ENCODE peak calls at places on chromosomes 6 and 20, in seven cellular contexts. One of them, this sample, is unnamed.

GRCh38 chr6:42936398-42936797 is 7.1 kb downstream of the CNPY3 start:
- DNase-seq in uterus: no peak
- DNase-seq in SK-N-SH: no peak
- DNase-seq in OCI-LY7: no peak
- DNase-seq in endothelial cell: no peak
- DNase-seq in A549: no peak
- DNase-seq in NB4: no peak
- DNase-seq in this sample: no peak

GRCh38 chr6:52995913-52996685 is 1.0 kb upstream of the GSTA4 start:
- DNase-seq in uterus: peak
- DNase-seq in SK-N-SH: peak
- DNase-seq in OCI-LY7: peak
- DNase-seq in endothelial cell: peak
- DNase-seq in A549: peak
- DNase-seq in NB4: peak
- DNase-seq in this sample: peak

GRCh38 chr20:3670511-3670910 is 7.3 kb upstream of the GFRA4 start:
- DNase-seq in uterus: no peak
- DNase-seq in SK-N-SH: peak
- DNase-seq in OCI-LY7: no peak
- DNase-seq in endothelial cell: no peak
- DNase-seq in A549: no peak
- DNase-seq in NB4: peak
- DNase-seq in this sample: no peak

GRCh38 chr6:166636191-166636938 is 9.3 kb upstream of the RPS6KA2 start:
- DNase-seq in uterus: no peak
- DNase-seq in SK-N-SH: no peak
- DNase-seq in OCI-LY7: no peak
- DNase-seq in endothelial cell: no peak
- DNase-seq in A549: no peak
- DNase-seq in NB4: no peak
- DNase-seq in this sample: no peak

GRCh38 chr6:108689279-108690161 is 128.8 kb downstream of the FOXO3 start:
- DNase-seq in uterus: peak
- DNase-seq in SK-N-SH: no peak
- DNase-seq in OCI-LY7: no peak
- DNase-seq in endothelial cell: no peak
- DNase-seq in A549: no peak
- DNase-seq in NB4: peak
- DNase-seq in this sample: no peak

GRCh38 chr6:39294133-39294532 is 20.1 kb downstream of the KCNK17 start:
- DNase-seq in uterus: no peak
- DNase-seq in SK-N-SH: no peak
- DNase-seq in OCI-LY7: no peak
- DNase-seq in endothelial cell: no peak
- DNase-seq in A549: no peak
- DNase-seq in NB4: no peak
- DNase-seq in this sample: no peak

GRCh38 chr6:18293192-18293904 is 29.0 kb upstream of the DEK start:
- DNase-seq in uterus: no peak
- DNase-seq in SK-N-SH: no peak
- DNase-seq in OCI-LY7: no peak
- DNase-seq in endothelial cell: no peak
- DNase-seq in A549: no peak
- DNase-seq in NB4: peak
- DNase-seq in this sample: no peak

GRCh38 chr6:108589244-108589730 is 28.6 kb downstream of the FOXO3 start:
- DNase-seq in uterus: peak
- DNase-seq in SK-N-SH: peak
- DNase-seq in OCI-LY7: peak
- DNase-seq in endothelial cell: peak
- DNase-seq in A549: peak
- DNase-seq in NB4: peak
- DNase-seq in this sample: peak

GRCh38 chr6:39983193-39983592 is 48.9 kb upstream of the MOCS1 start:
- DNase-seq in uterus: no peak
- DNase-seq in SK-N-SH: no peak
- DNase-seq in OCI-LY7: no peak
- DNase-seq in endothelial cell: no peak
- DNase-seq in A549: no peak
- DNase-seq in NB4: no peak
- DNase-seq in this sample: no peak

GRCh38 chr6:87828044-87828443 is 126.0 kb upstream of the AKIRIN2 start:
- DNase-seq in uterus: no peak
- DNase-seq in SK-N-SH: no peak
- DNase-seq in OCI-LY7: peak
- DNase-seq in endothelial cell: no peak
- DNase-seq in A549: no peak
- DNase-seq in NB4: no peak
- DNase-seq in this sample: no peak

GRCh38 chr6:40725390-40725789 is 138.2 kb upstream of the LRFN2 start:
- DNase-seq in uterus: no peak
- DNase-seq in SK-N-SH: no peak
- DNase-seq in OCI-LY7: no peak
- DNase-seq in endothelial cell: no peak
- DNase-seq in A549: no peak
- DNase-seq in NB4: no peak
- DNase-seq in this sample: no peak

GRCh38 chr20:64131406-64131805 is 24.0 kb upstream of the NPBWR2 start:
- DNase-seq in uterus: no peak
- DNase-seq in SK-N-SH: peak
- DNase-seq in OCI-LY7: no peak
- DNase-seq in endothelial cell: no peak
- DNase-seq in A549: peak
- DNase-seq in NB4: peak
- DNase-seq in this sample: no peak

GRCh38 chr6:1383729-1384548 is 5.4 kb upstream of the FOXF2 start:
- DNase-seq in uterus: no peak
- DNase-seq in SK-N-SH: no peak
- DNase-seq in OCI-LY7: no peak
- DNase-seq in endothelial cell: peak
- DNase-seq in A549: no peak
- DNase-seq in NB4: no peak
- DNase-seq in this sample: no peak

GRCh38 chr6:79170915-79171314 is 63.6 kb downstream of the HMGN3 start:
- DNase-seq in uterus: no peak
- DNase-seq in SK-N-SH: no peak
- DNase-seq in OCI-LY7: no peak
- DNase-seq in endothelial cell: no peak
- DNase-seq in A549: no peak
- DNase-seq in NB4: no peak
- DNase-seq in this sample: no peak

GRCh38 chr20:10369723-10370090 is 64.3 kb downstream of the MKKS start:
- DNase-seq in uterus: no peak
- DNase-seq in SK-N-SH: no peak
- DNase-seq in OCI-LY7: no peak
- DNase-seq in endothelial cell: no peak
- DNase-seq in A549: peak
- DNase-seq in NB4: no peak
- DNase-seq in this sample: no peak

GRCh38 chr20:25632940-25633790 is 9.4 kb upstream of the NANP start:
- DNase-seq in uterus: no peak
- DNase-seq in SK-N-SH: no peak
- DNase-seq in OCI-LY7: no peak
- DNase-seq in endothelial cell: no peak
- DNase-seq in A549: no peak
- DNase-seq in NB4: no peak
- DNase-seq in this sample: no peak

GRCh38 chr6:144158133-144158532 is 7.8 kb downstream of the STX11 start:
- DNase-seq in uterus: peak
- DNase-seq in SK-N-SH: no peak
- DNase-seq in OCI-LY7: no peak
- DNase-seq in endothelial cell: no peak
- DNase-seq in A549: no peak
- DNase-seq in NB4: no peak
- DNase-seq in this sample: no peak

GRCh38 chr20:20864346-20865096 is 152.1 kb upstream of the RALGAPA2 start:
- DNase-seq in uterus: no peak
- DNase-seq in SK-N-SH: no peak
- DNase-seq in OCI-LY7: no peak
- DNase-seq in endothelial cell: no peak
- DNase-seq in A549: peak
- DNase-seq in NB4: peak
- DNase-seq in this sample: no peak
- TF ChIP-seq CTCF in uterus: no peak
- TF ChIP-seq CTCF in SK-N-SH: peak
- TF ChIP-seq CTCF in OCI-LY7: peak
- TF ChIP-seq CTCF in endothelial cell: no peak
- TF ChIP-seq CTCF in A549: peak
- TF ChIP-seq CTCF in NB4: peak
- TF ChIP-seq CTCF in this sample: peak

DNA sequence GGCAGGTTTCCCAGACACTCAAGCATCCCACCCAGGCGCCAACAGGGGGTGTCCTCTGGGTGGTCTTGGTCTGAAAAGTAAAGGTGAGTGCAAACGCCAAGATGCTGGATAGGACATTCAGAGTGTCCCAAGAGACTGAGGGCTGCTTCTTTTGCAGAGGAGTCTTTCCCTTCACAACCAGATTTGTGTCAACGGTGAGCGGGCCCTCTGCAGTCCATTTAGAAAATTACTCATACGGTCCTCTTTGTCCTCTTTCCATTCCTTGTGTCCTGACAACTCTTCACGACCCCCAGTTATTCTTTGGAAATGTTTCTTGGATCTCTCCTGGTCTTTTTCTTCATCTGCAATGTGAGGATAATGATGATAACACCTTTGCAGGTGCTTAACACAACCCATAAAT is 257.8 kb downstream of the CDC5L start:
- DNase-seq in uterus: no peak
- DNase-seq in SK-N-SH: no peak
- DNase-seq in OCI-LY7: no peak
- DNase-seq in endothelial cell: no peak
- DNase-seq in A549: no peak
- DNase-seq in NB4: peak
- DNase-seq in this sample: no peak
- TF ChIP-seq CTCF in uterus: no peak
- TF ChIP-seq CTCF in SK-N-SH: no peak
- TF ChIP-seq CTCF in OCI-LY7: no peak
- TF ChIP-seq CTCF in endothelial cell: no peak
- TF ChIP-seq CTCF in A549: no peak
- TF ChIP-seq CTCF in NB4: no peak
- TF ChIP-seq CTCF in this sample: peak

DNA sequence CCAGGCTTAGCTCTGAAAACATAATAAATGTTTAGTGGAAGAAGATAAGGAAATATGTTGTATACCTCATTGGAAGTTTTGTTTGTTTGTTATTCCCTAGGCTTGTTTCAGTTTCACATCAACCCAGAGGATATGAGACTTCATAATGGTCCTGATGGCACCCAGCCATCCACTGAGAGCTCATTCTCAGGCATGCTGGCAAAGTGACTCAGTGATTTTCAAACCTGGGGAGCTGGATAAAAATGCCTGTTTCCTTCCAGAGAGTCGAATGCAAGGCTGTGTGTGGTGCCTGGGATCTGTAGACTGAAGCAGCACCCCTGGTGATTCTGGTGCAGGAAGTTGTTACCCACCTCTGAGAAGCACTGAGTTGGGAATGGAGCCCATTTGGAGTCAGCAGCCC is 205.1 kb downstream of the FARS2 start:
- DNase-seq in uterus: no peak
- DNase-seq in SK-N-SH: no peak
- DNase-seq in OCI-LY7: no peak
- DNase-seq in endothelial cell: no peak
- DNase-seq in A549: no peak
- DNase-seq in NB4: no peak
- DNase-seq in this sample: no peak
- TF ChIP-seq CTCF in uterus: no peak
- TF ChIP-seq CTCF in SK-N-SH: no peak
- TF ChIP-seq CTCF in OCI-LY7: no peak
- TF ChIP-seq CTCF in endothelial cell: no peak
- TF ChIP-seq CTCF in A549: no peak
- TF ChIP-seq CTCF in NB4: no peak
- TF ChIP-seq CTCF in this sample: no peak

GRCh38 chr6:90178294-90178678 is 118.4 kb downstream of the BACH2 start:
- DNase-seq in uterus: no peak
- DNase-seq in SK-N-SH: no peak
- DNase-seq in OCI-LY7: no peak
- DNase-seq in endothelial cell: no peak
- DNase-seq in A549: no peak
- DNase-seq in NB4: no peak
- DNase-seq in this sample: no peak

GRCh38 chr6:90177544-90178293 is 118.9 kb downstream of the BACH2 start:
- DNase-seq in uterus: no peak
- DNase-seq in SK-N-SH: no peak
- DNase-seq in OCI-LY7: no peak
- DNase-seq in endothelial cell: no peak
- DNase-seq in A549: no peak
- DNase-seq in NB4: no peak
- DNase-seq in this sample: no peak

GRCh38 chr6:90175627-90176538 is 120.8 kb downstream of the BACH2 start:
- DNase-seq in uterus: no peak
- DNase-seq in SK-N-SH: no peak
- DNase-seq in OCI-LY7: no peak
- DNase-seq in endothelial cell: no peak
- DNase-seq in A549: no peak
- DNase-seq in NB4: no peak
- DNase-seq in this sample: no peak

GRCh38 chr6:90180526-90180925 is 116.1 kb downstream of the BACH2 start:
- DNase-seq in uterus: no peak
- DNase-seq in SK-N-SH: no peak
- DNase-seq in OCI-LY7: no peak
- DNase-seq in endothelial cell: no peak
- DNase-seq in A549: no peak
- DNase-seq in NB4: no peak
- DNase-seq in this sample: no peak

GRCh38 chr6:90179190-90180169 is 117.2 kb downstream of the BACH2 start:
- DNase-seq in uterus: no peak
- DNase-seq in SK-N-SH: no peak
- DNase-seq in OCI-LY7: no peak
- DNase-seq in endothelial cell: no peak
- DNase-seq in A549: no peak
- DNase-seq in NB4: peak
- DNase-seq in this sample: no peak
- TF ChIP-seq CTCF in uterus: no peak
- TF ChIP-seq CTCF in SK-N-SH: peak
- TF ChIP-seq CTCF in OCI-LY7: peak
- TF ChIP-seq CTCF in endothelial cell: peak
- TF ChIP-seq CTCF in A549: peak
- TF ChIP-seq CTCF in NB4: peak
- TF ChIP-seq CTCF in this sample: peak

GRCh38 chr6:23086100-23086499 is 516.7 kb downstream of the HDGFL1 start:
- DNase-seq in uterus: no peak
- DNase-seq in SK-N-SH: peak
- DNase-seq in OCI-LY7: no peak
- DNase-seq in endothelial cell: no peak
- DNase-seq in A549: no peak
- DNase-seq in NB4: no peak
- DNase-seq in this sample: no peak

GRCh38 chr6:23077797-23078196 is 508.4 kb downstream of the HDGFL1 start:
- DNase-seq in uterus: no peak
- DNase-seq in SK-N-SH: no peak
- DNase-seq in OCI-LY7: no peak
- DNase-seq in endothelial cell: no peak
- DNase-seq in A549: no peak
- DNase-seq in NB4: no peak
- DNase-seq in this sample: no peak

GRCh38 chr6:23081701-23082100 is 512.3 kb downstream of the HDGFL1 start:
- DNase-seq in uterus: no peak
- DNase-seq in SK-N-SH: no peak
- DNase-seq in OCI-LY7: no peak
- DNase-seq in endothelial cell: no peak
- DNase-seq in A549: no peak
- DNase-seq in NB4: peak
- DNase-seq in this sample: no peak
- TF ChIP-seq CTCF in uterus: no peak
- TF ChIP-seq CTCF in SK-N-SH: peak
- TF ChIP-seq CTCF in OCI-LY7: peak
- TF ChIP-seq CTCF in endothelial cell: no peak
- TF ChIP-seq CTCF in A549: no peak
- TF ChIP-seq CTCF in NB4: no peak
- TF ChIP-seq CTCF in this sample: peak